ENCODE peak calls at places on chromosomes 11 and 22, in nine cellular contexts. One of them, this sample, is unnamed.

GRCh38 chr11:45470151-45471001 is 184.2 kb upstream of the SYT13 start:
- DNase-seq in stimulated activated CD8-positive, alpha-beta memory T cell treated with anti-CD3 and anti-CD28 coated beads, Interleukin-4, amount 100 ng/mL, for 1 hour: no peak
- DNase-seq in stimulated activated CD4-positive, alpha-beta T cell treated with anti-CD3 and anti-CD28 coated beads, Interleukin-4, amount 100 ng/mL, for 24 hours: no peak
- DNase-seq in Kasumi-1: no peak
- DNase-seq in NCI-H2081: no peak
- DNase-seq in dorsolateral prefrontal cortex: no peak
- DNase-seq in activated CD4-positive, alpha-beta T cell treated with anti-CD3 and anti-CD28 coated beads, Interleukin-2, amount 50 U/mL, for 24 hours: no peak
- DNase-seq in erythroblast: no peak
- DNase-seq in activated gamma-delta T cell treated with Interleukin-2 at 50 U/mL for 16 hours: no peak
- DNase-seq in this sample: peak; percentile 52

GRCh38 chr11:105960252-105961245 is 61.5 kb downstream of the MSANTD4 start:
- DNase-seq in stimulated activated CD8-positive, alpha-beta memory T cell treated with anti-CD3 and anti-CD28 coated beads, Interleukin-4, amount 100 ng/mL, for 1 hour: no peak
- DNase-seq in stimulated activated CD4-positive, alpha-beta T cell treated with anti-CD3 and anti-CD28 coated beads, Interleukin-4, amount 100 ng/mL, for 24 hours: no peak
- DNase-seq in Kasumi-1: no peak
- DNase-seq in NCI-H2081: peak; percentile 58
- DNase-seq in dorsolateral prefrontal cortex: no peak
- DNase-seq in activated CD4-positive, alpha-beta T cell treated with anti-CD3 and anti-CD28 coated beads, Interleukin-2, amount 50 U/mL, for 24 hours: no peak
- DNase-seq in erythroblast: no peak
- DNase-seq in activated gamma-delta T cell treated with Interleukin-2 at 50 U/mL for 16 hours: no peak
- DNase-seq in this sample: no peak

GRCh38 chr11:126791991-126792390 is 208.6 kb downstream of the KIRREL3 start:
- DNase-seq in stimulated activated CD8-positive, alpha-beta memory T cell treated with anti-CD3 and anti-CD28 coated beads, Interleukin-4, amount 100 ng/mL, for 1 hour: no peak
- DNase-seq in stimulated activated CD4-positive, alpha-beta T cell treated with anti-CD3 and anti-CD28 coated beads, Interleukin-4, amount 100 ng/mL, for 24 hours: no peak
- DNase-seq in Kasumi-1: no peak
- DNase-seq in NCI-H2081: no peak
- DNase-seq in dorsolateral prefrontal cortex: no peak
- DNase-seq in activated CD4-positive, alpha-beta T cell treated with anti-CD3 and anti-CD28 coated beads, Interleukin-2, amount 50 U/mL, for 24 hours: no peak
- DNase-seq in erythroblast: no peak
- DNase-seq in activated gamma-delta T cell treated with Interleukin-2 at 50 U/mL for 16 hours: no peak
- DNase-seq in this sample: no peak

GRCh38 chr22:50705851-50706351 is 32.1 kb upstream of the ACR start:
- DNase-seq in stimulated activated CD8-positive, alpha-beta memory T cell treated with anti-CD3 and anti-CD28 coated beads, Interleukin-4, amount 100 ng/mL, for 1 hour: no peak
- DNase-seq in stimulated activated CD4-positive, alpha-beta T cell treated with anti-CD3 and anti-CD28 coated beads, Interleukin-4, amount 100 ng/mL, for 24 hours: no peak
- DNase-seq in Kasumi-1: no peak
- DNase-seq in NCI-H2081: no peak
- DNase-seq in dorsolateral prefrontal cortex: no peak
- DNase-seq in activated CD4-positive, alpha-beta T cell treated with anti-CD3 and anti-CD28 coated beads, Interleukin-2, amount 50 U/mL, for 24 hours: no peak
- DNase-seq in erythroblast: no peak
- DNase-seq in activated gamma-delta T cell treated with Interleukin-2 at 50 U/mL for 16 hours: no peak
- DNase-seq in this sample: no peak

GRCh38 chr22:26535499-26535898 is 23.2 kb upstream of the TFIP11 start:
- DNase-seq in stimulated activated CD8-positive, alpha-beta memory T cell treated with anti-CD3 and anti-CD28 coated beads, Interleukin-4, amount 100 ng/mL, for 1 hour: no peak
- DNase-seq in stimulated activated CD4-positive, alpha-beta T cell treated with anti-CD3 and anti-CD28 coated beads, Interleukin-4, amount 100 ng/mL, for 24 hours: no peak
- DNase-seq in Kasumi-1: no peak
- DNase-seq in NCI-H2081: no peak
- DNase-seq in dorsolateral prefrontal cortex: no peak
- DNase-seq in activated CD4-positive, alpha-beta T cell treated with anti-CD3 and anti-CD28 coated beads, Interleukin-2, amount 50 U/mL, for 24 hours: no peak
- DNase-seq in erythroblast: no peak
- DNase-seq in activated gamma-delta T cell treated with Interleukin-2 at 50 U/mL for 16 hours: no peak
- DNase-seq in this sample: no peak

GRCh38 chr11:105092255-105093239 is 47.0 kb downstream of the CARD18 start:
- DNase-seq in stimulated activated CD8-positive, alpha-beta memory T cell treated with anti-CD3 and anti-CD28 coated beads, Interleukin-4, amount 100 ng/mL, for 1 hour: no peak
- DNase-seq in stimulated activated CD4-positive, alpha-beta T cell treated with anti-CD3 and anti-CD28 coated beads, Interleukin-4, amount 100 ng/mL, for 24 hours: no peak
- DNase-seq in Kasumi-1: peak; percentile 14
- DNase-seq in NCI-H2081: no peak
- DNase-seq in dorsolateral prefrontal cortex: no peak
- DNase-seq in activated CD4-positive, alpha-beta T cell treated with anti-CD3 and anti-CD28 coated beads, Interleukin-2, amount 50 U/mL, for 24 hours: no peak
- DNase-seq in erythroblast: no peak
- DNase-seq in activated gamma-delta T cell treated with Interleukin-2 at 50 U/mL for 16 hours: no peak
- DNase-seq in this sample: no peak

GRCh38 chr22:36763576-36763975 is 12.3 kb downstream of the IFT27 start:
- DNase-seq in stimulated activated CD8-positive, alpha-beta memory T cell treated with anti-CD3 and anti-CD28 coated beads, Interleukin-4, amount 100 ng/mL, for 1 hour: no peak
- DNase-seq in stimulated activated CD4-positive, alpha-beta T cell treated with anti-CD3 and anti-CD28 coated beads, Interleukin-4, amount 100 ng/mL, for 24 hours: no peak
- DNase-seq in Kasumi-1: no peak
- DNase-seq in NCI-H2081: no peak
- DNase-seq in dorsolateral prefrontal cortex: no peak
- DNase-seq in activated CD4-positive, alpha-beta T cell treated with anti-CD3 and anti-CD28 coated beads, Interleukin-2, amount 50 U/mL, for 24 hours: no peak
- DNase-seq in erythroblast: no peak
- DNase-seq in activated gamma-delta T cell treated with Interleukin-2 at 50 U/mL for 16 hours: no peak
- DNase-seq in this sample: no peak

GRCh38 chr11:95092549-95093324 is 3.1 kb downstream of the ENDOD1 start:
- DNase-seq in stimulated activated CD8-positive, alpha-beta memory T cell treated with anti-CD3 and anti-CD28 coated beads, Interleukin-4, amount 100 ng/mL, for 1 hour: no peak
- DNase-seq in stimulated activated CD4-positive, alpha-beta T cell treated with anti-CD3 and anti-CD28 coated beads, Interleukin-4, amount 100 ng/mL, for 24 hours: peak; percentile 53
- DNase-seq in Kasumi-1: peak; percentile 40
- DNase-seq in NCI-H2081: no peak
- DNase-seq in dorsolateral prefrontal cortex: no peak
- DNase-seq in activated CD4-positive, alpha-beta T cell treated with anti-CD3 and anti-CD28 coated beads, Interleukin-2, amount 50 U/mL, for 24 hours: peak; percentile 19
- DNase-seq in erythroblast: peak; percentile 52
- DNase-seq in activated gamma-delta T cell treated with Interleukin-2 at 50 U/mL for 16 hours: no peak
- DNase-seq in this sample: no peak

GRCh38 chr22:19996694-19997384 is 19.8 kb downstream of the ARVCF start:
- DNase-seq in stimulated activated CD8-positive, alpha-beta memory T cell treated with anti-CD3 and anti-CD28 coated beads, Interleukin-4, amount 100 ng/mL, for 1 hour: no peak
- DNase-seq in stimulated activated CD4-positive, alpha-beta T cell treated with anti-CD3 and anti-CD28 coated beads, Interleukin-4, amount 100 ng/mL, for 24 hours: no peak
- DNase-seq in Kasumi-1: no peak
- DNase-seq in NCI-H2081: no peak
- DNase-seq in dorsolateral prefrontal cortex: no peak
- DNase-seq in activated CD4-positive, alpha-beta T cell treated with anti-CD3 and anti-CD28 coated beads, Interleukin-2, amount 50 U/mL, for 24 hours: no peak
- DNase-seq in erythroblast: peak; percentile 41
- DNase-seq in activated gamma-delta T cell treated with Interleukin-2 at 50 U/mL for 16 hours: no peak
- DNase-seq in this sample: no peak

GRCh38 chr11:68841718-68842426 is at the start of gene CPT1A:
- DNase-seq in stimulated activated CD8-positive, alpha-beta memory T cell treated with anti-CD3 and anti-CD28 coated beads, Interleukin-4, amount 100 ng/mL, for 1 hour: peak; percentile 46
- DNase-seq in stimulated activated CD4-positive, alpha-beta T cell treated with anti-CD3 and anti-CD28 coated beads, Interleukin-4, amount 100 ng/mL, for 24 hours: peak; percentile 68
- DNase-seq in Kasumi-1: peak; percentile 65
- DNase-seq in NCI-H2081: peak; percentile 10
- DNase-seq in dorsolateral prefrontal cortex: no peak
- DNase-seq in activated CD4-positive, alpha-beta T cell treated with anti-CD3 and anti-CD28 coated beads, Interleukin-2, amount 50 U/mL, for 24 hours: peak; percentile 45
- DNase-seq in erythroblast: peak; percentile 86
- DNase-seq in activated gamma-delta T cell treated with Interleukin-2 at 50 U/mL for 16 hours: peak; percentile 61
- DNase-seq in this sample: peak; percentile 83

GRCh38 chr11:77377734-77378133 is 76.2 kb upstream of the GDPD4 start:
- DNase-seq in stimulated activated CD8-positive, alpha-beta memory T cell treated with anti-CD3 and anti-CD28 coated beads, Interleukin-4, amount 100 ng/mL, for 1 hour: no peak
- DNase-seq in stimulated activated CD4-positive, alpha-beta T cell treated with anti-CD3 and anti-CD28 coated beads, Interleukin-4, amount 100 ng/mL, for 24 hours: no peak
- DNase-seq in Kasumi-1: peak; percentile 44
- DNase-seq in NCI-H2081: no peak
- DNase-seq in dorsolateral prefrontal cortex: no peak
- DNase-seq in activated CD4-positive, alpha-beta T cell treated with anti-CD3 and anti-CD28 coated beads, Interleukin-2, amount 50 U/mL, for 24 hours: no peak
- DNase-seq in erythroblast: no peak
- DNase-seq in activated gamma-delta T cell treated with Interleukin-2 at 50 U/mL for 16 hours: no peak
- DNase-seq in this sample: no peak

GRCh38 chr11:60786811-60787567 is 1.9 kb downstream of the MS4A10 start:
- DNase-seq in stimulated activated CD8-positive, alpha-beta memory T cell treated with anti-CD3 and anti-CD28 coated beads, Interleukin-4, amount 100 ng/mL, for 1 hour: no peak
- DNase-seq in stimulated activated CD4-positive, alpha-beta T cell treated with anti-CD3 and anti-CD28 coated beads, Interleukin-4, amount 100 ng/mL, for 24 hours: no peak
- DNase-seq in Kasumi-1: no peak
- DNase-seq in NCI-H2081: no peak
- DNase-seq in dorsolateral prefrontal cortex: no peak
- DNase-seq in activated CD4-positive, alpha-beta T cell treated with anti-CD3 and anti-CD28 coated beads, Interleukin-2, amount 50 U/mL, for 24 hours: no peak
- DNase-seq in erythroblast: no peak
- DNase-seq in activated gamma-delta T cell treated with Interleukin-2 at 50 U/mL for 16 hours: no peak
- DNase-seq in this sample: peak; percentile 87

GRCh38 chr22:31917227-31917921 is 27.0 kb upstream of the YWHAH start:
- DNase-seq in stimulated activated CD8-positive, alpha-beta memory T cell treated with anti-CD3 and anti-CD28 coated beads, Interleukin-4, amount 100 ng/mL, for 1 hour: no peak
- DNase-seq in stimulated activated CD4-positive, alpha-beta T cell treated with anti-CD3 and anti-CD28 coated beads, Interleukin-4, amount 100 ng/mL, for 24 hours: no peak
- DNase-seq in Kasumi-1: no peak
- DNase-seq in NCI-H2081: no peak
- DNase-seq in dorsolateral prefrontal cortex: no peak
- DNase-seq in activated CD4-positive, alpha-beta T cell treated with anti-CD3 and anti-CD28 coated beads, Interleukin-2, amount 50 U/mL, for 24 hours: no peak
- DNase-seq in erythroblast: no peak
- DNase-seq in activated gamma-delta T cell treated with Interleukin-2 at 50 U/mL for 16 hours: no peak
- DNase-seq in this sample: no peak

GRCh38 chr11:20112291-20113146 is 47.8 kb downstream of the DBX1 start:
- DNase-seq in stimulated activated CD8-positive, alpha-beta memory T cell treated with anti-CD3 and anti-CD28 coated beads, Interleukin-4, amount 100 ng/mL, for 1 hour: no peak
- DNase-seq in stimulated activated CD4-positive, alpha-beta T cell treated with anti-CD3 and anti-CD28 coated beads, Interleukin-4, amount 100 ng/mL, for 24 hours: no peak
- DNase-seq in Kasumi-1: no peak
- DNase-seq in NCI-H2081: peak; percentile 26
- DNase-seq in dorsolateral prefrontal cortex: peak; percentile 81
- DNase-seq in activated CD4-positive, alpha-beta T cell treated with anti-CD3 and anti-CD28 coated beads, Interleukin-2, amount 50 U/mL, for 24 hours: no peak
- DNase-seq in erythroblast: peak; percentile 70
- DNase-seq in activated gamma-delta T cell treated with Interleukin-2 at 50 U/mL for 16 hours: no peak
- DNase-seq in this sample: peak; percentile 85

GRCh38 chr11:128210148-128210940 is 377.0 kb downstream of the ETS1 start:
- DNase-seq in stimulated activated CD8-positive, alpha-beta memory T cell treated with anti-CD3 and anti-CD28 coated beads, Interleukin-4, amount 100 ng/mL, for 1 hour: no peak
- DNase-seq in stimulated activated CD4-positive, alpha-beta T cell treated with anti-CD3 and anti-CD28 coated beads, Interleukin-4, amount 100 ng/mL, for 24 hours: no peak
- DNase-seq in Kasumi-1: no peak
- DNase-seq in NCI-H2081: no peak
- DNase-seq in dorsolateral prefrontal cortex: no peak
- DNase-seq in activated CD4-positive, alpha-beta T cell treated with anti-CD3 and anti-CD28 coated beads, Interleukin-2, amount 50 U/mL, for 24 hours: no peak
- DNase-seq in erythroblast: no peak
- DNase-seq in activated gamma-delta T cell treated with Interleukin-2 at 50 U/mL for 16 hours: no peak
- DNase-seq in this sample: no peak

GRCh38 chr11:134384406-134384805 is 27.6 kb downstream of the B3GAT1 start:
- DNase-seq in stimulated activated CD8-positive, alpha-beta memory T cell treated with anti-CD3 and anti-CD28 coated beads, Interleukin-4, amount 100 ng/mL, for 1 hour: no peak
- DNase-seq in stimulated activated CD4-positive, alpha-beta T cell treated with anti-CD3 and anti-CD28 coated beads, Interleukin-4, amount 100 ng/mL, for 24 hours: no peak
- DNase-seq in Kasumi-1: no peak
- DNase-seq in NCI-H2081: no peak
- DNase-seq in dorsolateral prefrontal cortex: no peak
- DNase-seq in activated CD4-positive, alpha-beta T cell treated with anti-CD3 and anti-CD28 coated beads, Interleukin-2, amount 50 U/mL, for 24 hours: no peak
- DNase-seq in erythroblast: no peak
- DNase-seq in activated gamma-delta T cell treated with Interleukin-2 at 50 U/mL for 16 hours: no peak
- DNase-seq in this sample: no peak

GRCh38 chr11:12441081-12441801 is 63.9 kb downstream of the PARVA start:
- DNase-seq in stimulated activated CD8-positive, alpha-beta memory T cell treated with anti-CD3 and anti-CD28 coated beads, Interleukin-4, amount 100 ng/mL, for 1 hour: no peak
- DNase-seq in stimulated activated CD4-positive, alpha-beta T cell treated with anti-CD3 and anti-CD28 coated beads, Interleukin-4, amount 100 ng/mL, for 24 hours: no peak
- DNase-seq in Kasumi-1: no peak
- DNase-seq in NCI-H2081: no peak
- DNase-seq in dorsolateral prefrontal cortex: no peak
- DNase-seq in activated CD4-positive, alpha-beta T cell treated with anti-CD3 and anti-CD28 coated beads, Interleukin-2, amount 50 U/mL, for 24 hours: no peak
- DNase-seq in erythroblast: no peak
- DNase-seq in activated gamma-delta T cell treated with Interleukin-2 at 50 U/mL for 16 hours: no peak
- DNase-seq in this sample: no peak

GRCh38 chr11:107182983-107183382 is 164.7 kb upstream of the GUCY1A2 start:
- DNase-seq in stimulated activated CD8-positive, alpha-beta memory T cell treated with anti-CD3 and anti-CD28 coated beads, Interleukin-4, amount 100 ng/mL, for 1 hour: no peak
- DNase-seq in stimulated activated CD4-positive, alpha-beta T cell treated with anti-CD3 and anti-CD28 coated beads, Interleukin-4, amount 100 ng/mL, for 24 hours: no peak
- DNase-seq in Kasumi-1: no peak
- DNase-seq in NCI-H2081: no peak
- DNase-seq in dorsolateral prefrontal cortex: no peak
- DNase-seq in activated CD4-positive, alpha-beta T cell treated with anti-CD3 and anti-CD28 coated beads, Interleukin-2, amount 50 U/mL, for 24 hours: no peak
- DNase-seq in erythroblast: no peak
- DNase-seq in activated gamma-delta T cell treated with Interleukin-2 at 50 U/mL for 16 hours: no peak
- DNase-seq in this sample: no peak

GRCh38 chr22:31752096-31752847 is 1.5 kb upstream of the DEPDC5 start:
- DNase-seq in stimulated activated CD8-positive, alpha-beta memory T cell treated with anti-CD3 and anti-CD28 coated beads, Interleukin-4, amount 100 ng/mL, for 1 hour: no peak
- DNase-seq in stimulated activated CD4-positive, alpha-beta T cell treated with anti-CD3 and anti-CD28 coated beads, Interleukin-4, amount 100 ng/mL, for 24 hours: no peak
- DNase-seq in Kasumi-1: no peak
- DNase-seq in NCI-H2081: no peak
- DNase-seq in dorsolateral prefrontal cortex: no peak
- DNase-seq in activated CD4-positive, alpha-beta T cell treated with anti-CD3 and anti-CD28 coated beads, Interleukin-2, amount 50 U/mL, for 24 hours: no peak
- DNase-seq in erythroblast: no peak
- DNase-seq in activated gamma-delta T cell treated with Interleukin-2 at 50 U/mL for 16 hours: no peak
- DNase-seq in this sample: no peak

GRCh38 chr11:125251956-125252355 is 87.4 kb downstream of the PKNOX2 start:
- DNase-seq in stimulated activated CD8-positive, alpha-beta memory T cell treated with anti-CD3 and anti-CD28 coated beads, Interleukin-4, amount 100 ng/mL, for 1 hour: no peak
- DNase-seq in stimulated activated CD4-positive, alpha-beta T cell treated with anti-CD3 and anti-CD28 coated beads, Interleukin-4, amount 100 ng/mL, for 24 hours: no peak
- DNase-seq in Kasumi-1: no peak
- DNase-seq in NCI-H2081: no peak
- DNase-seq in dorsolateral prefrontal cortex: no peak
- DNase-seq in activated CD4-positive, alpha-beta T cell treated with anti-CD3 and anti-CD28 coated beads, Interleukin-2, amount 50 U/mL, for 24 hours: no peak
- DNase-seq in erythroblast: no peak
- DNase-seq in activated gamma-delta T cell treated with Interleukin-2 at 50 U/mL for 16 hours: no peak
- DNase-seq in this sample: no peak

GRCh38 chr22:45877651-45878050 is 99.3 kb downstream of the WNT7B start:
- DNase-seq in stimulated activated CD8-positive, alpha-beta memory T cell treated with anti-CD3 and anti-CD28 coated beads, Interleukin-4, amount 100 ng/mL, for 1 hour: no peak
- DNase-seq in stimulated activated CD4-positive, alpha-beta T cell treated with anti-CD3 and anti-CD28 coated beads, Interleukin-4, amount 100 ng/mL, for 24 hours: no peak
- DNase-seq in Kasumi-1: no peak
- DNase-seq in NCI-H2081: no peak
- DNase-seq in dorsolateral prefrontal cortex: peak; percentile 12
- DNase-seq in activated CD4-positive, alpha-beta T cell treated with anti-CD3 and anti-CD28 coated beads, Interleukin-2, amount 50 U/mL, for 24 hours: no peak
- DNase-seq in erythroblast: no peak
- DNase-seq in activated gamma-delta T cell treated with Interleukin-2 at 50 U/mL for 16 hours: no peak
- DNase-seq in this sample: no peak

GRCh38 chr22:46083383-46084350 is 66.7 kb upstream of the PPARA start:
- DNase-seq in stimulated activated CD8-positive, alpha-beta memory T cell treated with anti-CD3 and anti-CD28 coated beads, Interleukin-4, amount 100 ng/mL, for 1 hour: no peak
- DNase-seq in stimulated activated CD4-positive, alpha-beta T cell treated with anti-CD3 and anti-CD28 coated beads, Interleukin-4, amount 100 ng/mL, for 24 hours: no peak
- DNase-seq in Kasumi-1: no peak
- DNase-seq in NCI-H2081: no peak
- DNase-seq in dorsolateral prefrontal cortex: peak; percentile 34
- DNase-seq in activated CD4-positive, alpha-beta T cell treated with anti-CD3 and anti-CD28 coated beads, Interleukin-2, amount 50 U/mL, for 24 hours: no peak
- DNase-seq in erythroblast: no peak
- DNase-seq in activated gamma-delta T cell treated with Interleukin-2 at 50 U/mL for 16 hours: no peak
- DNase-seq in this sample: no peak

GRCh38 chr11:104256525-104256924 is 92.6 kb upstream of the PDGFD start:
- DNase-seq in stimulated activated CD8-positive, alpha-beta memory T cell treated with anti-CD3 and anti-CD28 coated beads, Interleukin-4, amount 100 ng/mL, for 1 hour: no peak
- DNase-seq in stimulated activated CD4-positive, alpha-beta T cell treated with anti-CD3 and anti-CD28 coated beads, Interleukin-4, amount 100 ng/mL, for 24 hours: no peak
- DNase-seq in Kasumi-1: peak; percentile 33
- DNase-seq in NCI-H2081: no peak
- DNase-seq in dorsolateral prefrontal cortex: no peak
- DNase-seq in activated CD4-positive, alpha-beta T cell treated with anti-CD3 and anti-CD28 coated beads, Interleukin-2, amount 50 U/mL, for 24 hours: no peak
- DNase-seq in erythroblast: no peak
- DNase-seq in activated gamma-delta T cell treated with Interleukin-2 at 50 U/mL for 16 hours: no peak
- DNase-seq in this sample: no peak

GRCh38 chr11:116499396-116500001 is 273.3 kb downstream of the BUD13 start:
- DNase-seq in stimulated activated CD8-positive, alpha-beta memory T cell treated with anti-CD3 and anti-CD28 coated beads, Interleukin-4, amount 100 ng/mL, for 1 hour: no peak
- DNase-seq in stimulated activated CD4-positive, alpha-beta T cell treated with anti-CD3 and anti-CD28 coated beads, Interleukin-4, amount 100 ng/mL, for 24 hours: peak; percentile 16
- DNase-seq in Kasumi-1: peak; percentile 29
- DNase-seq in NCI-H2081: peak; percentile 55
- DNase-seq in dorsolateral prefrontal cortex: peak; percentile 67
- DNase-seq in activated CD4-positive, alpha-beta T cell treated with anti-CD3 and anti-CD28 coated beads, Interleukin-2, amount 50 U/mL, for 24 hours: peak; percentile 7
- DNase-seq in erythroblast: peak; percentile 65
- DNase-seq in activated gamma-delta T cell treated with Interleukin-2 at 50 U/mL for 16 hours: peak; percentile 8
- DNase-seq in this sample: no peak

GRCh38 chr22:22903355-22903777 is 15.8 kb downstream of the IGLL5 start:
- DNase-seq in stimulated activated CD8-positive, alpha-beta memory T cell treated with anti-CD3 and anti-CD28 coated beads, Interleukin-4, amount 100 ng/mL, for 1 hour: no peak
- DNase-seq in stimulated activated CD4-positive, alpha-beta T cell treated with anti-CD3 and anti-CD28 coated beads, Interleukin-4, amount 100 ng/mL, for 24 hours: no peak
- DNase-seq in Kasumi-1: peak; percentile 30
- DNase-seq in NCI-H2081: no peak
- DNase-seq in dorsolateral prefrontal cortex: no peak
- DNase-seq in activated CD4-positive, alpha-beta T cell treated with anti-CD3 and anti-CD28 coated beads, Interleukin-2, amount 50 U/mL, for 24 hours: no peak
- DNase-seq in erythroblast: no peak
- DNase-seq in activated gamma-delta T cell treated with Interleukin-2 at 50 U/mL for 16 hours: no peak
- DNase-seq in this sample: no peak

GRCh38 chr11:116703421-116703820 is 69.4 kb downstream of the BUD13 start:
- DNase-seq in stimulated activated CD8-positive, alpha-beta memory T cell treated with anti-CD3 and anti-CD28 coated beads, Interleukin-4, amount 100 ng/mL, for 1 hour: no peak
- DNase-seq in stimulated activated CD4-positive, alpha-beta T cell treated with anti-CD3 and anti-CD28 coated beads, Interleukin-4, amount 100 ng/mL, for 24 hours: no peak
- DNase-seq in Kasumi-1: no peak
- DNase-seq in NCI-H2081: no peak
- DNase-seq in dorsolateral prefrontal cortex: peak; percentile 80
- DNase-seq in activated CD4-positive, alpha-beta T cell treated with anti-CD3 and anti-CD28 coated beads, Interleukin-2, amount 50 U/mL, for 24 hours: no peak
- DNase-seq in erythroblast: no peak
- DNase-seq in activated gamma-delta T cell treated with Interleukin-2 at 50 U/mL for 16 hours: no peak
- DNase-seq in this sample: no peak

GRCh38 chr11:95296621-95297025 is 65.6 kb upstream of the SESN3 start:
- DNase-seq in stimulated activated CD8-positive, alpha-beta memory T cell treated with anti-CD3 and anti-CD28 coated beads, Interleukin-4, amount 100 ng/mL, for 1 hour: no peak
- DNase-seq in stimulated activated CD4-positive, alpha-beta T cell treated with anti-CD3 and anti-CD28 coated beads, Interleukin-4, amount 100 ng/mL, for 24 hours: no peak
- DNase-seq in Kasumi-1: no peak
- DNase-seq in NCI-H2081: no peak
- DNase-seq in dorsolateral prefrontal cortex: no peak
- DNase-seq in activated CD4-positive, alpha-beta T cell treated with anti-CD3 and anti-CD28 coated beads, Interleukin-2, amount 50 U/mL, for 24 hours: no peak
- DNase-seq in erythroblast: no peak
- DNase-seq in activated gamma-delta T cell treated with Interleukin-2 at 50 U/mL for 16 hours: no peak
- DNase-seq in this sample: no peak

GRCh38 chr11:122814401-122814800 is 23.9 kb upstream of the CRTAM start:
- DNase-seq in stimulated activated CD8-positive, alpha-beta memory T cell treated with anti-CD3 and anti-CD28 coated beads, Interleukin-4, amount 100 ng/mL, for 1 hour: no peak
- DNase-seq in stimulated activated CD4-positive, alpha-beta T cell treated with anti-CD3 and anti-CD28 coated beads, Interleukin-4, amount 100 ng/mL, for 24 hours: no peak
- DNase-seq in Kasumi-1: no peak
- DNase-seq in NCI-H2081: no peak
- DNase-seq in dorsolateral prefrontal cortex: no peak
- DNase-seq in activated CD4-positive, alpha-beta T cell treated with anti-CD3 and anti-CD28 coated beads, Interleukin-2, amount 50 U/mL, for 24 hours: no peak
- DNase-seq in erythroblast: peak; percentile 4
- DNase-seq in activated gamma-delta T cell treated with Interleukin-2 at 50 U/mL for 16 hours: no peak
- DNase-seq in this sample: no peak

GRCh38 chr11:3877252-3878035 is 22.0 kb downstream of the STIM1 start:
- DNase-seq in stimulated activated CD8-positive, alpha-beta memory T cell treated with anti-CD3 and anti-CD28 coated beads, Interleukin-4, amount 100 ng/mL, for 1 hour: no peak
- DNase-seq in stimulated activated CD4-positive, alpha-beta T cell treated with anti-CD3 and anti-CD28 coated beads, Interleukin-4, amount 100 ng/mL, for 24 hours: no peak
- DNase-seq in Kasumi-1: no peak
- DNase-seq in NCI-H2081: no peak
- DNase-seq in dorsolateral prefrontal cortex: no peak
- DNase-seq in activated CD4-positive, alpha-beta T cell treated with anti-CD3 and anti-CD28 coated beads, Interleukin-2, amount 50 U/mL, for 24 hours: no peak
- DNase-seq in erythroblast: no peak
- DNase-seq in activated gamma-delta T cell treated with Interleukin-2 at 50 U/mL for 16 hours: no peak
- DNase-seq in this sample: no peak

GRCh38 chr11:14189874-14190273 is 169.1 kb downstream of the RRAS2 start:
- DNase-seq in stimulated activated CD8-positive, alpha-beta memory T cell treated with anti-CD3 and anti-CD28 coated beads, Interleukin-4, amount 100 ng/mL, for 1 hour: no peak
- DNase-seq in stimulated activated CD4-positive, alpha-beta T cell treated with anti-CD3 and anti-CD28 coated beads, Interleukin-4, amount 100 ng/mL, for 24 hours: no peak
- DNase-seq in Kasumi-1: peak; percentile 6
- DNase-seq in NCI-H2081: no peak
- DNase-seq in dorsolateral prefrontal cortex: no peak
- DNase-seq in activated CD4-positive, alpha-beta T cell treated with anti-CD3 and anti-CD28 coated beads, Interleukin-2, amount 50 U/mL, for 24 hours: no peak
- DNase-seq in erythroblast: no peak
- DNase-seq in activated gamma-delta T cell treated with Interleukin-2 at 50 U/mL for 16 hours: no peak
- DNase-seq in this sample: no peak

GRCh38 chr11:126350811-126351210 is 4.7 kb upstream of the ST3GAL4 start:
- DNase-seq in stimulated activated CD8-positive, alpha-beta memory T cell treated with anti-CD3 and anti-CD28 coated beads, Interleukin-4, amount 100 ng/mL, for 1 hour: no peak
- DNase-seq in stimulated activated CD4-positive, alpha-beta T cell treated with anti-CD3 and anti-CD28 coated beads, Interleukin-4, amount 100 ng/mL, for 24 hours: no peak
- DNase-seq in Kasumi-1: no peak
- DNase-seq in NCI-H2081: no peak
- DNase-seq in dorsolateral prefrontal cortex: no peak
- DNase-seq in activated CD4-positive, alpha-beta T cell treated with anti-CD3 and anti-CD28 coated beads, Interleukin-2, amount 50 U/mL, for 24 hours: no peak
- DNase-seq in erythroblast: peak; percentile 48
- DNase-seq in activated gamma-delta T cell treated with Interleukin-2 at 50 U/mL for 16 hours: no peak
- DNase-seq in this sample: no peak

This sample was measured in ovary.